ENCODE peak calls at places on chromosome X, in seven cellular contexts. One of them, this sample, is unnamed.

GRCh38 chrX:27619975-27620374 is 29.8 kb downstream of the DCAF8L2 start:
- DNase-seq in OCI-LY7: no peak
- DNase-seq in SW480: peak
- DNase-seq in LHCN-M2: no peak
- DNase-seq in IMR-90: peak
- DNase-seq in stimulated activated CD8-positive, alpha-beta memory T cell treated with anti-CD3 and anti-CD28 coated beads, Interleukin-4, amount 100 ng/mL, for 24 hours: no peak
- DNase-seq in fibroblast of pulmonary artery: peak
- DNase-seq in this sample: peak

GRCh38 chrX:10166731-10167149 is 10.0 kb downstream of the CLCN4 start:
- DNase-seq in OCI-LY7: peak
- DNase-seq in SW480: peak
- DNase-seq in stimulated activated CD8-positive, alpha-beta memory T cell treated with anti-CD3 and anti-CD28 coated beads, Interleukin-4, amount 100 ng/mL, for 24 hours: peak
- DNase-seq in IMR-90: no peak
- DNase-seq in fibroblast of pulmonary artery: no peak
- DNase-seq in LHCN-M2: no peak
- DNase-seq in this sample: no peak

GRCh38 chrX:46295963-46296362 is 249.3 kb downstream of the ZNF674 start:
- DNase-seq in IMR-90: no peak
- DNase-seq in fibroblast of pulmonary artery: no peak
- DNase-seq in OCI-LY7: no peak
- DNase-seq in SW480: no peak
- DNase-seq in stimulated activated CD8-positive, alpha-beta memory T cell treated with anti-CD3 and anti-CD28 coated beads, Interleukin-4, amount 100 ng/mL, for 24 hours: no peak
- DNase-seq in LHCN-M2: no peak
- DNase-seq in this sample: no peak

GRCh38 chrX:133726211-133726630 is 259.2 kb downstream of the GPC3 start:
- DNase-seq in OCI-LY7: no peak
- DNase-seq in stimulated activated CD8-positive, alpha-beta memory T cell treated with anti-CD3 and anti-CD28 coated beads, Interleukin-4, amount 100 ng/mL, for 24 hours: no peak
- DNase-seq in fibroblast of pulmonary artery: peak
- DNase-seq in SW480: peak
- DNase-seq in LHCN-M2: peak
- DNase-seq in IMR-90: peak
- DNase-seq in this sample: peak

GRCh38 chrX:859329-859728 is 228.7 kb downstream of the SHOX start:
- DNase-seq in IMR-90: no peak
- DNase-seq in LHCN-M2: no peak
- DNase-seq in fibroblast of pulmonary artery: no peak
- DNase-seq in SW480: no peak
- DNase-seq in stimulated activated CD8-positive, alpha-beta memory T cell treated with anti-CD3 and anti-CD28 coated beads, Interleukin-4, amount 100 ng/mL, for 24 hours: no peak
- DNase-seq in OCI-LY7: no peak
- DNase-seq in this sample: no peak

GRCh38 chrX:71253253-71254091 is 468 bp downstream of the ZMYM3 start:
- DNase-seq in IMR-90: peak
- DNase-seq in SW480: peak
- DNase-seq in stimulated activated CD8-positive, alpha-beta memory T cell treated with anti-CD3 and anti-CD28 coated beads, Interleukin-4, amount 100 ng/mL, for 24 hours: peak
- DNase-seq in fibroblast of pulmonary artery: peak
- DNase-seq in OCI-LY7: peak
- DNase-seq in LHCN-M2: peak
- DNase-seq in this sample: peak

GRCh38 chrX:64427281-64427680 is 32.0 kb upstream of the MTMR8 start:
- DNase-seq in LHCN-M2: no peak
- DNase-seq in OCI-LY7: peak
- DNase-seq in SW480: no peak
- DNase-seq in IMR-90: no peak
- DNase-seq in stimulated activated CD8-positive, alpha-beta memory T cell treated with anti-CD3 and anti-CD28 coated beads, Interleukin-4, amount 100 ng/mL, for 24 hours: no peak
- DNase-seq in fibroblast of pulmonary artery: no peak
- DNase-seq in this sample: no peak

GRCh38 chrX:111823068-111823467 is 52.9 kb upstream of the TRPC5OS start:
- DNase-seq in SW480: no peak
- DNase-seq in fibroblast of pulmonary artery: no peak
- DNase-seq in LHCN-M2: no peak
- DNase-seq in stimulated activated CD8-positive, alpha-beta memory T cell treated with anti-CD3 and anti-CD28 coated beads, Interleukin-4, amount 100 ng/mL, for 24 hours: no peak
- DNase-seq in OCI-LY7: no peak
- DNase-seq in IMR-90: peak
- DNase-seq in this sample: peak

GRCh38 chrX:110427076-110427475 is 68.4 kb downstream of the RTL9 start:
- DNase-seq in IMR-90: no peak
- DNase-seq in LHCN-M2: no peak
- DNase-seq in SW480: no peak
- DNase-seq in fibroblast of pulmonary artery: no peak
- DNase-seq in OCI-LY7: no peak
- DNase-seq in stimulated activated CD8-positive, alpha-beta memory T cell treated with anti-CD3 and anti-CD28 coated beads, Interleukin-4, amount 100 ng/mL, for 24 hours: no peak
- DNase-seq in this sample: no peak

GRCh38 chrX:66017659-66018170 is 22.2 kb downstream of the VSIG4 start:
- DNase-seq in OCI-LY7: no peak
- DNase-seq in stimulated activated CD8-positive, alpha-beta memory T cell treated with anti-CD3 and anti-CD28 coated beads, Interleukin-4, amount 100 ng/mL, for 24 hours: no peak
- DNase-seq in SW480: no peak
- DNase-seq in IMR-90: no peak
- DNase-seq in LHCN-M2: no peak
- DNase-seq in fibroblast of pulmonary artery: no peak
- DNase-seq in this sample: no peak

GRCh38 chrX:140503714-140504351 is 1.0 kb downstream of the SOX3 start:
- DNase-seq in SW480: no peak
- DNase-seq in fibroblast of pulmonary artery: peak
- DNase-seq in LHCN-M2: no peak
- DNase-seq in IMR-90: peak
- DNase-seq in stimulated activated CD8-positive, alpha-beta memory T cell treated with anti-CD3 and anti-CD28 coated beads, Interleukin-4, amount 100 ng/mL, for 24 hours: no peak
- DNase-seq in OCI-LY7: no peak
- DNase-seq in this sample: no peak

GRCh38 chrX:20383487-20383886 is 116.8 kb upstream of the RPS6KA3 start:
- DNase-seq in LHCN-M2: no peak
- DNase-seq in fibroblast of pulmonary artery: no peak
- DNase-seq in SW480: no peak
- DNase-seq in stimulated activated CD8-positive, alpha-beta memory T cell treated with anti-CD3 and anti-CD28 coated beads, Interleukin-4, amount 100 ng/mL, for 24 hours: no peak
- DNase-seq in IMR-90: no peak
- DNase-seq in OCI-LY7: no peak
- DNase-seq in this sample: no peak

GRCh38 chrX:134158821-134159512 is 78.0 kb upstream of the CCDC160 start:
- DNase-seq in fibroblast of pulmonary artery: no peak
- DNase-seq in stimulated activated CD8-positive, alpha-beta memory T cell treated with anti-CD3 and anti-CD28 coated beads, Interleukin-4, amount 100 ng/mL, for 24 hours: no peak
- DNase-seq in IMR-90: no peak
- DNase-seq in SW480: no peak
- DNase-seq in OCI-LY7: no peak
- DNase-seq in LHCN-M2: no peak
- DNase-seq in this sample: no peak

GRCh38 chrX:41621236-41621651 is 67.5 kb upstream of the GPR34 start:
- DNase-seq in IMR-90: peak
- DNase-seq in LHCN-M2: peak
- DNase-seq in OCI-LY7: no peak
- DNase-seq in SW480: peak
- DNase-seq in fibroblast of pulmonary artery: peak
- DNase-seq in stimulated activated CD8-positive, alpha-beta memory T cell treated with anti-CD3 and anti-CD28 coated beads, Interleukin-4, amount 100 ng/mL, for 24 hours: no peak
- DNase-seq in this sample: no peak

GRCh38 chrX:2863646-2864045 is 34.9 kb downstream of the GYG2 start:
- DNase-seq in SW480: no peak
- DNase-seq in OCI-LY7: no peak
- DNase-seq in IMR-90: peak
- DNase-seq in stimulated activated CD8-positive, alpha-beta memory T cell treated with anti-CD3 and anti-CD28 coated beads, Interleukin-4, amount 100 ng/mL, for 24 hours: no peak
- DNase-seq in fibroblast of pulmonary artery: no peak
- DNase-seq in LHCN-M2: no peak
- DNase-seq in this sample: no peak

GRCh38 chrX:46844913-46845312 is 8.1 kb downstream of the RP2 start:
- DNase-seq in OCI-LY7: no peak
- DNase-seq in SW480: no peak
- DNase-seq in IMR-90: no peak
- DNase-seq in stimulated activated CD8-positive, alpha-beta memory T cell treated with anti-CD3 and anti-CD28 coated beads, Interleukin-4, amount 100 ng/mL, for 24 hours: no peak
- DNase-seq in fibroblast of pulmonary artery: no peak
- DNase-seq in LHCN-M2: no peak
- DNase-seq in this sample: no peak

GRCh38 chrX:16975233-16975632 is 28.8 kb downstream of the REPS2 start:
- DNase-seq in LHCN-M2: no peak
- DNase-seq in OCI-LY7: no peak
- DNase-seq in IMR-90: no peak
- DNase-seq in SW480: no peak
- DNase-seq in stimulated activated CD8-positive, alpha-beta memory T cell treated with anti-CD3 and anti-CD28 coated beads, Interleukin-4, amount 100 ng/mL, for 24 hours: no peak
- DNase-seq in fibroblast of pulmonary artery: no peak
- DNase-seq in this sample: no peak

GRCh38 chrX:599837-600715 is 30.5 kb upstream of the SHOX start:
- DNase-seq in IMR-90: no peak
- DNase-seq in SW480: no peak
- DNase-seq in OCI-LY7: no peak
- DNase-seq in LHCN-M2: no peak
- DNase-seq in stimulated activated CD8-positive, alpha-beta memory T cell treated with anti-CD3 and anti-CD28 coated beads, Interleukin-4, amount 100 ng/mL, for 24 hours: no peak
- DNase-seq in fibroblast of pulmonary artery: no peak
- DNase-seq in this sample: no peak

GRCh38 chrX:53379008-53379710 is 43.3 kb downstream of the SMC1A start:
- DNase-seq in stimulated activated CD8-positive, alpha-beta memory T cell treated with anti-CD3 and anti-CD28 coated beads, Interleukin-4, amount 100 ng/mL, for 24 hours: no peak
- DNase-seq in OCI-LY7: no peak
- DNase-seq in IMR-90: no peak
- DNase-seq in fibroblast of pulmonary artery: no peak
- DNase-seq in LHCN-M2: no peak
- DNase-seq in SW480: no peak
- DNase-seq in this sample: no peak

GRCh38 chrX:10833299-10834169 is 213.1 kb upstream of the MID1 start:
- DNase-seq in SW480: no peak
- DNase-seq in fibroblast of pulmonary artery: no peak
- DNase-seq in IMR-90: no peak
- DNase-seq in OCI-LY7: no peak
- DNase-seq in stimulated activated CD8-positive, alpha-beta memory T cell treated with anti-CD3 and anti-CD28 coated beads, Interleukin-4, amount 100 ng/mL, for 24 hours: no peak
- DNase-seq in LHCN-M2: no peak
- DNase-seq in this sample: no peak

GRCh38 chrX:44062842-44063241 is 89.7 kb upstream of the NDP start:
- DNase-seq in stimulated activated CD8-positive, alpha-beta memory T cell treated with anti-CD3 and anti-CD28 coated beads, Interleukin-4, amount 100 ng/mL, for 24 hours: no peak
- DNase-seq in fibroblast of pulmonary artery: no peak
- DNase-seq in IMR-90: no peak
- DNase-seq in SW480: no peak
- DNase-seq in LHCN-M2: no peak
- DNase-seq in OCI-LY7: no peak
- DNase-seq in this sample: no peak

GRCh38 chrX:152072236-152072635 is 66.1 kb downstream of the MAGEA10 start:
- DNase-seq in IMR-90: peak
- DNase-seq in fibroblast of pulmonary artery: peak
- DNase-seq in OCI-LY7: no peak
- DNase-seq in LHCN-M2: peak
- DNase-seq in stimulated activated CD8-positive, alpha-beta memory T cell treated with anti-CD3 and anti-CD28 coated beads, Interleukin-4, amount 100 ng/mL, for 24 hours: no peak
- DNase-seq in SW480: peak
- DNase-seq in this sample: no peak

GRCh38 chrX:133249659-133250058 is 31.5 kb upstream of the TFDP3 start:
- DNase-seq in LHCN-M2: no peak
- DNase-seq in IMR-90: no peak
- DNase-seq in OCI-LY7: no peak
- DNase-seq in fibroblast of pulmonary artery: peak
- DNase-seq in stimulated activated CD8-positive, alpha-beta memory T cell treated with anti-CD3 and anti-CD28 coated beads, Interleukin-4, amount 100 ng/mL, for 24 hours: no peak
- DNase-seq in SW480: peak
- DNase-seq in this sample: peak

GRCh38 chrX:41313419-41313818 is 20.5 kb upstream of the DDX3X start:
- DNase-seq in LHCN-M2: peak
- DNase-seq in IMR-90: peak
- DNase-seq in fibroblast of pulmonary artery: peak
- DNase-seq in stimulated activated CD8-positive, alpha-beta memory T cell treated with anti-CD3 and anti-CD28 coated beads, Interleukin-4, amount 100 ng/mL, for 24 hours: no peak
- DNase-seq in OCI-LY7: no peak
- DNase-seq in SW480: no peak
- DNase-seq in this sample: peak

GRCh38 chrX:10549280-10549679 is 71.1 kb downstream of the MID1 start:
- DNase-seq in fibroblast of pulmonary artery: no peak
- DNase-seq in IMR-90: no peak
- DNase-seq in stimulated activated CD8-positive, alpha-beta memory T cell treated with anti-CD3 and anti-CD28 coated beads, Interleukin-4, amount 100 ng/mL, for 24 hours: no peak
- DNase-seq in LHCN-M2: peak
- DNase-seq in OCI-LY7: no peak
- DNase-seq in SW480: no peak
- DNase-seq in this sample: no peak

GRCh38 chrX:109934434-109934833 is 68.5 kb upstream of the TMEM164 start:
- DNase-seq in IMR-90: peak
- DNase-seq in stimulated activated CD8-positive, alpha-beta memory T cell treated with anti-CD3 and anti-CD28 coated beads, Interleukin-4, amount 100 ng/mL, for 24 hours: no peak
- DNase-seq in OCI-LY7: no peak
- DNase-seq in fibroblast of pulmonary artery: peak
- DNase-seq in LHCN-M2: no peak
- DNase-seq in SW480: no peak
- DNase-seq in this sample: no peak

GRCh38 chrX:54721424-54721823 is 76.6 kb downstream of the ITIH6 start:
- DNase-seq in SW480: peak
- DNase-seq in OCI-LY7: no peak
- DNase-seq in stimulated activated CD8-positive, alpha-beta memory T cell treated with anti-CD3 and anti-CD28 coated beads, Interleukin-4, amount 100 ng/mL, for 24 hours: no peak
- DNase-seq in LHCN-M2: peak
- DNase-seq in fibroblast of pulmonary artery: no peak
- DNase-seq in IMR-90: no peak
- DNase-seq in this sample: peak

GRCh38 chrX:11792461-11793421 is 34.7 kb downstream of the MSL3 start:
- DNase-seq in SW480: no peak
- DNase-seq in LHCN-M2: no peak
- DNase-seq in fibroblast of pulmonary artery: no peak
- DNase-seq in OCI-LY7: peak
- DNase-seq in IMR-90: no peak
- DNase-seq in stimulated activated CD8-positive, alpha-beta memory T cell treated with anti-CD3 and anti-CD28 coated beads, Interleukin-4, amount 100 ng/mL, for 24 hours: peak
- DNase-seq in this sample: no peak

GRCh38 chrX:110021180-110022022 is 18.5 kb downstream of the TMEM164 start:
- DNase-seq in OCI-LY7: no peak
- DNase-seq in LHCN-M2: peak
- DNase-seq in fibroblast of pulmonary artery: peak
- DNase-seq in stimulated activated CD8-positive, alpha-beta memory T cell treated with anti-CD3 and anti-CD28 coated beads, Interleukin-4, amount 100 ng/mL, for 24 hours: no peak
- DNase-seq in SW480: no peak
- DNase-seq in IMR-90: peak
- DNase-seq in this sample: no peak

GRCh38 chrX:65821721-65822496 is 154.5 kb downstream of the MSN start:
- DNase-seq in LHCN-M2: no peak
- DNase-seq in IMR-90: no peak
- DNase-seq in fibroblast of pulmonary artery: no peak
- DNase-seq in SW480: no peak
- DNase-seq in OCI-LY7: no peak
- DNase-seq in stimulated activated CD8-positive, alpha-beta memory T cell treated with anti-CD3 and anti-CD28 coated beads, Interleukin-4, amount 100 ng/mL, for 24 hours: peak
- DNase-seq in this sample: no peak

GRCh38 chrX:22360129-22360528 is 87.4 kb downstream of the CBLL2 start:
- DNase-seq in LHCN-M2: no peak
- DNase-seq in stimulated activated CD8-positive, alpha-beta memory T cell treated with anti-CD3 and anti-CD28 coated beads, Interleukin-4, amount 100 ng/mL, for 24 hours: no peak
- DNase-seq in IMR-90: no peak
- DNase-seq in OCI-LY7: no peak
- DNase-seq in SW480: no peak
- DNase-seq in fibroblast of pulmonary artery: no peak
- DNase-seq in this sample: no peak